ENCODE peak calls at places on chromosome 9, in seven cellular contexts. One of them, this sample, is unnamed.

GRCh38 chr9:34991833-34992375 is 2.4 kb downstream of the DNAJB5 start:
- DNase-seq in HuH-7: no peak
- DNase-seq in NCI-H1930: no peak
- DNase-seq in GM04504: no peak
- DNase-seq in pancreas: peak
- DNase-seq in left ventricle myocardium inferior: peak
- DNase-seq in stimulated activated CD8-positive, alpha-beta memory T cell treated with anti-CD3 and anti-CD28 coated beads, Interleukin-4, amount 100 ng/mL, for 4 hours: no peak
- DNase-seq in this sample: no peak

GRCh38 chr9:70589571-70590263 is 175.3 kb upstream of the KLF9 start:
- DNase-seq in GM04504: peak
- DNase-seq in pancreas: no peak
- DNase-seq in HuH-7: no peak
- DNase-seq in stimulated activated CD8-positive, alpha-beta memory T cell treated with anti-CD3 and anti-CD28 coated beads, Interleukin-4, amount 100 ng/mL, for 4 hours: no peak
- DNase-seq in left ventricle myocardium inferior: peak
- DNase-seq in NCI-H1930: no peak
- DNase-seq in this sample: no peak

GRCh38 chr9:71928806-71929205 is 17.4 kb downstream of the C9orf85 start:
- DNase-seq in NCI-H1930: no peak
- DNase-seq in stimulated activated CD8-positive, alpha-beta memory T cell treated with anti-CD3 and anti-CD28 coated beads, Interleukin-4, amount 100 ng/mL, for 4 hours: no peak
- DNase-seq in left ventricle myocardium inferior: no peak
- DNase-seq in GM04504: no peak
- DNase-seq in HuH-7: no peak
- DNase-seq in pancreas: no peak
- DNase-seq in this sample: no peak

GRCh38 chr9:104856413-104856941 is 71.5 kb downstream of the ABCA1 start:
- DNase-seq in GM04504: no peak
- DNase-seq in left ventricle myocardium inferior: no peak
- DNase-seq in pancreas: no peak
- DNase-seq in stimulated activated CD8-positive, alpha-beta memory T cell treated with anti-CD3 and anti-CD28 coated beads, Interleukin-4, amount 100 ng/mL, for 4 hours: no peak
- DNase-seq in HuH-7: peak
- DNase-seq in NCI-H1930: peak
- DNase-seq in this sample: no peak

GRCh38 chr9:91192785-91193657 is 168.7 kb downstream of the AUH start:
- DNase-seq in pancreas: peak
- DNase-seq in NCI-H1930: no peak
- DNase-seq in stimulated activated CD8-positive, alpha-beta memory T cell treated with anti-CD3 and anti-CD28 coated beads, Interleukin-4, amount 100 ng/mL, for 4 hours: peak
- DNase-seq in GM04504: peak
- DNase-seq in HuH-7: peak
- DNase-seq in left ventricle myocardium inferior: peak
- DNase-seq in this sample: peak

GRCh38 chr9:20898885-20899554 is 132.4 kb downstream of the HACD4 start:
- DNase-seq in HuH-7: no peak
- DNase-seq in left ventricle myocardium inferior: no peak
- DNase-seq in NCI-H1930: no peak
- DNase-seq in pancreas: no peak
- DNase-seq in stimulated activated CD8-positive, alpha-beta memory T cell treated with anti-CD3 and anti-CD28 coated beads, Interleukin-4, amount 100 ng/mL, for 4 hours: no peak
- DNase-seq in GM04504: no peak
- DNase-seq in this sample: no peak

GRCh38 chr9:119307471-119307870 is 61.8 kb downstream of the BRINP1 start:
- DNase-seq in stimulated activated CD8-positive, alpha-beta memory T cell treated with anti-CD3 and anti-CD28 coated beads, Interleukin-4, amount 100 ng/mL, for 4 hours: no peak
- DNase-seq in left ventricle myocardium inferior: no peak
- DNase-seq in GM04504: no peak
- DNase-seq in pancreas: no peak
- DNase-seq in NCI-H1930: no peak
- DNase-seq in HuH-7: no peak
- DNase-seq in this sample: no peak

GRCh38 chr9:94259077-94259847 is at the start of gene ZNF169:
- DNase-seq in pancreas: peak
- DNase-seq in GM04504: peak
- DNase-seq in left ventricle myocardium inferior: peak
- DNase-seq in NCI-H1930: peak
- DNase-seq in stimulated activated CD8-positive, alpha-beta memory T cell treated with anti-CD3 and anti-CD28 coated beads, Interleukin-4, amount 100 ng/mL, for 4 hours: peak
- DNase-seq in HuH-7: peak
- DNase-seq in this sample: peak

GRCh38 chr9:12426198-12426864 is 266.9 kb upstream of the TYRP1 start:
- DNase-seq in HuH-7: no peak
- DNase-seq in NCI-H1930: peak
- DNase-seq in left ventricle myocardium inferior: no peak
- DNase-seq in stimulated activated CD8-positive, alpha-beta memory T cell treated with anti-CD3 and anti-CD28 coated beads, Interleukin-4, amount 100 ng/mL, for 4 hours: no peak
- DNase-seq in pancreas: no peak
- DNase-seq in GM04504: no peak
- DNase-seq in this sample: no peak

GRCh38 chr9:131720330-131720729 is 19.5 kb downstream of the RAPGEF1 start:
- DNase-seq in pancreas: no peak
- DNase-seq in NCI-H1930: no peak
- DNase-seq in stimulated activated CD8-positive, alpha-beta memory T cell treated with anti-CD3 and anti-CD28 coated beads, Interleukin-4, amount 100 ng/mL, for 4 hours: no peak
- DNase-seq in left ventricle myocardium inferior: no peak
- DNase-seq in HuH-7: no peak
- DNase-seq in GM04504: no peak
- DNase-seq in this sample: no peak

GRCh38 chr9:127910613-127911205 is 6.1 kb downstream of the ST6GALNAC4 start:
- DNase-seq in pancreas: no peak
- DNase-seq in HuH-7: no peak
- DNase-seq in left ventricle myocardium inferior: no peak
- DNase-seq in GM04504: peak
- DNase-seq in NCI-H1930: no peak
- DNase-seq in stimulated activated CD8-positive, alpha-beta memory T cell treated with anti-CD3 and anti-CD28 coated beads, Interleukin-4, amount 100 ng/mL, for 4 hours: no peak
- DNase-seq in this sample: no peak

GRCh38 chr9:34197756-34198711 is 19.2 kb downstream of the UBAP1 start:
- DNase-seq in left ventricle myocardium inferior: no peak
- DNase-seq in NCI-H1930: no peak
- DNase-seq in pancreas: peak
- DNase-seq in stimulated activated CD8-positive, alpha-beta memory T cell treated with anti-CD3 and anti-CD28 coated beads, Interleukin-4, amount 100 ng/mL, for 4 hours: no peak
- DNase-seq in GM04504: no peak
- DNase-seq in HuH-7: no peak
- DNase-seq in this sample: no peak

GRCh38 chr9:130291474-130291873 is 25.9 kb downstream of the HMCN2 start:
- DNase-seq in pancreas: no peak
- DNase-seq in HuH-7: no peak
- DNase-seq in NCI-H1930: no peak
- DNase-seq in stimulated activated CD8-positive, alpha-beta memory T cell treated with anti-CD3 and anti-CD28 coated beads, Interleukin-4, amount 100 ng/mL, for 4 hours: no peak
- DNase-seq in left ventricle myocardium inferior: no peak
- DNase-seq in GM04504: no peak
- DNase-seq in this sample: no peak

GRCh38 chr9:14797442-14797841 is 74.9 kb upstream of the CER1 start:
- DNase-seq in left ventricle myocardium inferior: no peak
- DNase-seq in pancreas: no peak
- DNase-seq in stimulated activated CD8-positive, alpha-beta memory T cell treated with anti-CD3 and anti-CD28 coated beads, Interleukin-4, amount 100 ng/mL, for 4 hours: no peak
- DNase-seq in GM04504: peak
- DNase-seq in NCI-H1930: no peak
- DNase-seq in HuH-7: no peak
- DNase-seq in this sample: no peak

GRCh38 chr9:77876091-77876490 is 155.5 kb downstream of the GNAQ start:
- DNase-seq in pancreas: no peak
- DNase-seq in GM04504: no peak
- DNase-seq in NCI-H1930: no peak
- DNase-seq in HuH-7: no peak
- DNase-seq in stimulated activated CD8-positive, alpha-beta memory T cell treated with anti-CD3 and anti-CD28 coated beads, Interleukin-4, amount 100 ng/mL, for 4 hours: no peak
- DNase-seq in left ventricle myocardium inferior: no peak
- DNase-seq in this sample: no peak

GRCh38 chr9:9751996-9752395 is 860.8 kb downstream of the PTPRD start:
- DNase-seq in pancreas: no peak
- DNase-seq in HuH-7: no peak
- DNase-seq in GM04504: no peak
- DNase-seq in left ventricle myocardium inferior: no peak
- DNase-seq in stimulated activated CD8-positive, alpha-beta memory T cell treated with anti-CD3 and anti-CD28 coated beads, Interleukin-4, amount 100 ng/mL, for 4 hours: no peak
- DNase-seq in NCI-H1930: no peak
- DNase-seq in this sample: no peak

GRCh38 chr9:37920471-37921167 is 16.7 kb upstream of the SLC25A51 start:
- DNase-seq in NCI-H1930: no peak
- DNase-seq in pancreas: no peak
- DNase-seq in stimulated activated CD8-positive, alpha-beta memory T cell treated with anti-CD3 and anti-CD28 coated beads, Interleukin-4, amount 100 ng/mL, for 4 hours: no peak
- DNase-seq in HuH-7: no peak
- DNase-seq in GM04504: no peak
- DNase-seq in left ventricle myocardium inferior: no peak
- DNase-seq in this sample: no peak

GRCh38 chr9:107684224-107684623 is 194.7 kb upstream of the KLF4 start:
- DNase-seq in GM04504: no peak
- DNase-seq in stimulated activated CD8-positive, alpha-beta memory T cell treated with anti-CD3 and anti-CD28 coated beads, Interleukin-4, amount 100 ng/mL, for 4 hours: no peak
- DNase-seq in pancreas: no peak
- DNase-seq in HuH-7: no peak
- DNase-seq in left ventricle myocardium inferior: no peak
- DNase-seq in NCI-H1930: no peak
- DNase-seq in this sample: no peak

GRCh38 chr9:107039546-107039945 is 176.6 kb downstream of the ZNF462 start:
- DNase-seq in left ventricle myocardium inferior: no peak
- DNase-seq in HuH-7: no peak
- DNase-seq in NCI-H1930: no peak
- DNase-seq in stimulated activated CD8-positive, alpha-beta memory T cell treated with anti-CD3 and anti-CD28 coated beads, Interleukin-4, amount 100 ng/mL, for 4 hours: no peak
- DNase-seq in GM04504: peak
- DNase-seq in pancreas: no peak
- DNase-seq in this sample: no peak

GRCh38 chr9:133538851-133539250 is 4.3 kb downstream of the ADAMTSL2 start:
- DNase-seq in left ventricle myocardium inferior: no peak
- DNase-seq in HuH-7: no peak
- DNase-seq in pancreas: no peak
- DNase-seq in NCI-H1930: no peak
- DNase-seq in stimulated activated CD8-positive, alpha-beta memory T cell treated with anti-CD3 and anti-CD28 coated beads, Interleukin-4, amount 100 ng/mL, for 4 hours: no peak
- DNase-seq in GM04504: no peak
- DNase-seq in this sample: no peak

GRCh38 chr9:126822873-126823272 is 18.0 kb downstream of the ZBTB43 start:
- DNase-seq in left ventricle myocardium inferior: no peak
- DNase-seq in pancreas: no peak
- DNase-seq in GM04504: no peak
- DNase-seq in stimulated activated CD8-positive, alpha-beta memory T cell treated with anti-CD3 and anti-CD28 coated beads, Interleukin-4, amount 100 ng/mL, for 4 hours: no peak
- DNase-seq in NCI-H1930: no peak
- DNase-seq in HuH-7: no peak
- DNase-seq in this sample: no peak

GRCh38 chr9:111661802-111662491 is 542 bp downstream of the GNG10 start:
- DNase-seq in HuH-7: peak
- DNase-seq in left ventricle myocardium inferior: peak
- DNase-seq in pancreas: peak
- DNase-seq in stimulated activated CD8-positive, alpha-beta memory T cell treated with anti-CD3 and anti-CD28 coated beads, Interleukin-4, amount 100 ng/mL, for 4 hours: no peak
- DNase-seq in GM04504: peak
- DNase-seq in NCI-H1930: no peak
- DNase-seq in this sample: peak

GRCh38 chr9:70119786-70120185 is 76.1 kb downstream of the MAMDC2 start:
- DNase-seq in HuH-7: no peak
- DNase-seq in pancreas: no peak
- DNase-seq in GM04504: no peak
- DNase-seq in left ventricle myocardium inferior: no peak
- DNase-seq in stimulated activated CD8-positive, alpha-beta memory T cell treated with anti-CD3 and anti-CD28 coated beads, Interleukin-4, amount 100 ng/mL, for 4 hours: no peak
- DNase-seq in NCI-H1930: no peak
- DNase-seq in this sample: no peak

GRCh38 chr9:124593080-124594058 is 86.2 kb upstream of the NR5A1 start:
- DNase-seq in left ventricle myocardium inferior: no peak
- DNase-seq in pancreas: no peak
- DNase-seq in NCI-H1930: no peak
- DNase-seq in stimulated activated CD8-positive, alpha-beta memory T cell treated with anti-CD3 and anti-CD28 coated beads, Interleukin-4, amount 100 ng/mL, for 4 hours: no peak
- DNase-seq in GM04504: no peak
- DNase-seq in HuH-7: no peak
- DNase-seq in this sample: no peak

GRCh38 chr9:127815512-127816361 is 13.1 kb downstream of the FPGS start:
- DNase-seq in NCI-H1930: no peak
- DNase-seq in HuH-7: no peak
- DNase-seq in left ventricle myocardium inferior: no peak
- DNase-seq in stimulated activated CD8-positive, alpha-beta memory T cell treated with anti-CD3 and anti-CD28 coated beads, Interleukin-4, amount 100 ng/mL, for 4 hours: no peak
- DNase-seq in pancreas: no peak
- DNase-seq in GM04504: no peak
- DNase-seq in this sample: no peak